ENCODE peak calls at places on chromosome 17, in five cellular contexts. H is K562, G is HCT116, Y is GM23338, L is SK-N-SH. V is an unnamed sample. For H4K20me1, the result is how much of the 10 kb centered on the place peaks cover.

GRCh38 chr17:33463887-33464286 is 170.8 kb upstream of the ASIC2 start:
- DNase-seq in H (no peak), G (no peak), L (no peak), Y (no peak), V (no peak)

GRCh38 chr17:35433075-35433894 is 985 bp upstream of the SLFN12 start:
- DNase-seq in G (peak), L (no peak), H (peak), Y (peak), V (peak)

GRCh38 chr17:79979201-79979840 is 56.4 kb downstream of the TBC1D16 start:
- DNase-seq in H (no peak), G (no peak), L (peak), Y (no peak), V (no peak)

GRCh38 chr17:68452724-68453290 is 4.5 kb downstream of the WIPI1 start:
- DNase-seq in L (no peak), Y (no peak), H (no peak), G (no peak), V (no peak)

GRCh38 chr17:76161619-76162222 is 20.7 kb upstream of the FOXJ1 start:
- DNase-seq in L (no peak), G (no peak), H (peak), Y (no peak), V (no peak)

GRCh38 chr17:79949646-79950292 is 85.9 kb downstream of the TBC1D16 start:
- DNase-seq in L (peak), Y (peak), G (no peak), H (no peak), V (no peak)

GRCh38 chr17:28346746-28347246 is 10.5 kb downstream of the POLDIP2 start:
- DNase-seq in H (peak), L (peak), Y (peak), G (no peak), V (peak)

GRCh38 chr17:79841369-79842135 is 2.3 kb upstream of the CBX4 start:
- DNase-seq in Y (peak), L (no peak), G (no peak), H (no peak), V (no peak)

GRCh38 chr17:48194097-48194550 is 86.6 kb downstream of the SNX11 start:
- DNase-seq in L (no peak), G (peak), Y (no peak), H (no peak), V (peak)

GRCh38 chr17:77617516-77617915 is 341.0 kb upstream of the TNRC6C start:
- DNase-seq in G (no peak), L (no peak), Y (no peak), H (no peak), V (no peak)

GRCh38 chr17:33750943-33751701 is 458.0 kb upstream of the ASIC2 start:
- DNase-seq in Y (peak), H (peak), G (peak), L (peak), V (peak)

GRCh38 chr17:79113699-79114098 is 39.1 kb downstream of the ENGASE start:
- DNase-seq in Y (no peak), H (no peak), G (no peak), L (no peak), V (no peak)

GRCh38 chr17:65066858-65067257 is 10.3 kb upstream of the GNA13 start:
- DNase-seq in L (no peak), H (no peak), Y (no peak), G (no peak), V (no peak)

GRCh38 chr17:34206569-34206968 is 48.5 kb upstream of the CCL2 start:
- DNase-seq in G (no peak), L (no peak), H (no peak), Y (no peak), V (no peak)

GRCh38 chr17:39212200-39212810 is 12.2 kb downstream of the RPL19 start:
- DNase-seq in G (no peak), Y (no peak), L (no peak), H (no peak), V (no peak)

GRCh38 chr17:67227488-67227887 is 17.5 kb downstream of the HELZ start:
- DNase-seq in G (no peak), H (no peak), Y (no peak), L (no peak), V (no peak)

GRCh38 chr17:64146418-64147109 is 16.6 kb upstream of the ERN1 start:
- DNase-seq in L (peak), Y (peak), H (peak), G (no peak), V (peak)

GRCh38 chr17:20066253-20066652 is 57.1 kb downstream of the SPECC1 start:
- DNase-seq in H (no peak), Y (no peak), L (no peak), G (no peak), V (no peak)

GRCh38 chr17:65401581-65401980 is 159.9 kb downstream of the AXIN2 start:
- DNase-seq in L (no peak), G (no peak), H (no peak), Y (no peak), V (peak)

GRCh38 chr17:33142703-33143299 is 150.3 kb downstream of the ASIC2 start:
- DNase-seq in H (peak), Y (peak), L (no peak), G (no peak), V (peak)

GRCh38 chr17:77458202-77459017 is 317.6 kb downstream of the SEC14L1 start:
- DNase-seq in G (no peak), H (no peak), Y (no peak), L (no peak), V (no peak)

GRCh38 chr17:29567362-29568330 is 809 bp upstream of the ABHD15 start:
- DNase-seq in H (peak), G (peak), Y (peak), L (peak), V (peak)

GRCh38 chr17:43669971-43670644 is 8.4 kb upstream of the MEOX1 start:
- DNase-seq in H (no peak), Y (peak), G (no peak), L (no peak), V (no peak)

GRCh38 chr17:20203761-20204263 is 194.7 kb downstream of the SPECC1 start:
- DNase-seq in G (no peak), L (no peak), Y (no peak), H (no peak), V (no peak)

GRCh38 chr17:82911822-82912221 is 72.0 kb upstream of the ZNF750 start:
- DNase-seq in H (no peak), Y (no peak), L (no peak), G (no peak), V (no peak)

GRCh38 chr17:31811021-31811565 is 48.0 kb downstream of the COPRS start:
- DNase-seq in L (no peak), Y (no peak), G (no peak), H (no peak), V (peak)

GRCh38 chr17:67566656-67567055 is 151.1 kb upstream of the NOL11 start:
- DNase-seq in Y (no peak), L (no peak), G (no peak), H (no peak), V (no peak)

GRCh38 chr17:977163-977562 is 2.4 kb downstream of the NXN start:
- DNase-seq in H (no peak), Y (no peak), L (no peak), G (no peak), V (peak)

GRCh38 chr17:38702900-38703741 is 2.0 kb upstream of the MLLT6 start:
- DNase-seq in L (no peak), Y (peak), G (no peak), H (peak), V (no peak)

GRCh38 chr17:67491009-67491677 is 114.1 kb downstream of the PITPNC1 start:
- DNase-seq in G (peak), H (no peak), Y (peak), L (peak), V (peak)

GRCh38 chr17:8913879-8914278 is 46.4 kb upstream of the PIK3R6 start:
- DNase-seq in Y (no peak), G (no peak), H (no peak), L (no peak), V (no peak)

GRCh38 chr17:39981207-39982068 is 831 bp downstream of the PSMD3 start:
- DNase-seq in Y (no peak), H (peak), G (no peak), L (peak), V (peak)

GRCh38 chr17:29495011-29495410 is 71.8 kb downstream of the ABHD15 start:
- DNase-seq in Y (no peak), L (no peak), H (no peak), G (no peak), V (no peak)

GRCh38 chr17:75959046-75959838 is 18.4 kb upstream of the FBF1 start:
- DNase-seq in G (no peak), L (no peak), Y (peak), H (no peak), V (no peak)

GRCh38 chr17:27506348-27507218 is 50.3 kb downstream of the KSR1 start:
- DNase-seq in H (peak), G (no peak), Y (peak), L (no peak), V (no peak)

GRCh38 chr17:51224615-51225262 is 35.1 kb downstream of the MBTD1 start:
- DNase-seq in Y (no peak), H (no peak), L (no peak), G (no peak), V (peak)

GRCh38 chr17:8185580-8186445 is 4.2 kb downstream of the BORCS6 start:
- DNase-seq in L (peak), G (no peak), Y (peak), H (peak), V (peak)

GRCh38 chr17:36493956-36494355 is 7.5 kb downstream of the ZNHIT3 start:
- DNase-seq in Y (no peak), G (no peak), L (no peak), H (no peak), V (no peak)
- H4K20me1 ChIP-seq in Y (under half), G (under half), L (under half), H (under half), V (under half)

DNA sequence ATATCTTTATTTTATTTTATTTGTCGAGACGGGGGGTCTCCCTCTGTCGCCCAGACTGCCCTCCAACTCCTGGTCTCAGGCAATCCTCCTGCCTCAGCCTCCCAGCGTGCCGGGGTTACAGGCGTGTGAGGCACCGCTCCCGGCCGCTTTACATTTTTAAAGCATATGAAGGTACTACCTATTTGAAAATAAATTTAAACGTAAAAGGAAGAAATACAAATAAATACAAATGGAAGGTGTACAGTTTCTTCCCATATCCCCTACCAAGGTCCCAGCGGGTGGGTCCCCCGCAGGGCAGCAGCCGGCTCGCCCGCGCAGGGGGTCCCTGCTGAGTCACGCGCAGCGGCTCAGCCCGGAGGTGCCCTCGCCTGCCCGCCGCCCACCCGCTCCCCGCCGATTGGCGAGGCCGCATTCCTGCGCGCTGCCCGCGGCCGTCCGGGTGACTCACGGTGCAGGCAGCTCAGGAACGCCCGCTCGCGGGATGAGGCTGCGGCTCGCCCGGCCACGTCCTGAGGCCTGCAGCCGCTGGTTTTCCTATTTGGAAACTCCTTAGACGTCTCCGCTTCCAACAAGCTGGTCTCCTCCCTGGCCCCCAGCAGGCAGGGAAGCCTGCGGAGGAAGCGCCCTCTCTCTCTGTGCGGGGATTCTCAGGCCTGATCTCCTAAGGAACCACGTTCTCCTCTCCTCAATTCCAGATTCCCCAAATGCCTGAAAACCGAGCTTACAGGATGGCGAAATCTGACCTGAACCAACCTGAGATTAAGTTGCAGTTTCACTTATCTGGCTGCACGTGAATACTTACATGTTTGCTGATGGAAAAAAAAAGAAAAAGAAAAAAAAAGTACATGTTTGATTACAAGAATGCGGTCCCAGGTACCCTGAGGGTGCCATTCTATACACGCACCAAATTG is 54.8 kb upstream of the MAP3K14 start:
- DNase-seq in H (no peak), L (peak), G (peak), Y (peak), V (peak)
- TF ChIP-seq POLR2AphosphoS5 in H (no peak), L (peak), G (peak), Y (peak), V (peak)

DNA sequence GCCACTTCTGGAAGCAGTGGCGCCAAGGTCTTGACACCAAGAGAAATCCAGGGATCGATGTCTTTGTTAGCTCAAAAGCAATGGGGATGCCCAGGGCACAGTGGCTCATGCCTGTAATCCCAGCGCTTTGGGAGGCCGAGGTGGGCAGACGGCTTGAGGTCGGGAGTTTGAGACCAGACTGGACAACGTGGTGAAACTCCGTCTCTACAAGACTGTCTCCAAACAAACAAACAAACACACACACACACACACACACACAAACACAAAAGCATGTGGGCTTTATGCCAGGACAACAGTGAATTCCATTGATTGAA is 22.4 kb upstream of the FAAP100 start:
- DNase-seq in L (no peak), G (no peak), Y (no peak), H (no peak), V (no peak)
- H4K20me1 ChIP-seq in L (under half), G (under half), Y (under half), H (under half), V (under half)

DNA sequence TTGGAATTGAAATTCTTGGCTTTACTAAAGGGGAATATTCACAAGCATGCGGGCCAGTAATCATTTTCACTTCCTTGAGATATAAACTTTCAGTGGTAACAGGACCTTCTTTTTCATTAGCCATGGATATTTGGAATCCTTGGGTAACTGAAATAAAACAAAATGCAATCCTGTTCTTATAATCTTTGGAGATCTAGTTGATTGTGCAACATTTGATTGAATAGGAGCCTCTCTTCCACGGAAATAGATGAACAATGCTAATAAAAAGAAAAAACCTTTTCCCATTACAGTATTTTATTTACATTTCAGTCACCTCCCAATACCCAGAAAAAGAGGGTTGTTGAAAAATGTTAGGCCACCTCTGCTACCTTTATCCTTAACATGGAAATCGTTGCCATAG is 225.6 kb downstream of the MAP2K6 start:
- DNase-seq in H (no peak), Y (no peak), G (no peak), L (no peak), V (no peak)
- TF ChIP-seq POLR2AphosphoS5 in H (no peak), Y (no peak), G (no peak), L (no peak), V (no peak)

GRCh38 chr17:16568541-16569357 is at the start of gene ZNF287:
- DNase-seq in Y (peak), L (peak), G (no peak), H (peak), V (peak)

GRCh38 chr17:16573466-16573865 is 4.5 kb upstream of the ZNF287 start:
- DNase-seq in L (no peak), G (no peak), Y (no peak), H (no peak), V (no peak)

GRCh38 chr17:16569358-16569712 is 331 bp upstream of the ZNF287 start:
- DNase-seq in L (no peak), H (no peak), G (no peak), Y (no peak), V (no peak)
- H4K20me1 ChIP-seq in L (under half), H (under half), G (under half), Y (under half), V (under half)

GRCh38 chr17:81290230-81290629 is 4.9 kb downstream of the SLC38A10 start:
- DNase-seq in G (no peak), H (no peak), Y (no peak), L (no peak), V (no peak)

GRCh38 chr17:81294512-81295030 is 536 bp downstream of the SLC38A10 start:
- DNase-seq in G (no peak), H (peak), L (peak), Y (peak), V (peak)

GRCh38 chr17:81289627-81290026 is 5.5 kb downstream of the SLC38A10 start:
- DNase-seq in G (no peak), L (no peak), H (no peak), Y (no peak), V (no peak)

GRCh38 chr17:81292450-81292849 is 2.7 kb downstream of the SLC38A10 start:
- DNase-seq in Y (no peak), G (no peak), L (no peak), H (no peak), V (no peak)

GRCh38 chr17:81291662-81292061 is 3.4 kb downstream of the SLC38A10 start:
- DNase-seq in G (peak), H (peak), Y (peak), L (peak), V (peak)
- TF ChIP-seq POLR2AphosphoS5 in G (peak), H (no peak), Y (no peak), L (no peak), V (no peak)

GRCh38 chr17:49588726-49589555 is 13.3 kb downstream of the NXPH3 start:
- DNase-seq in Y (no peak), H (no peak), L (peak), G (no peak), V (no peak)
- H4K20me1 ChIP-seq in Y (under half), H (under half), L (under half), G (under half), V (under half)